ENCODE peak calls at places on chromosomes 12 and 14, in seven cellular contexts. One of them, this sample, is unnamed. For H3K4me1, the result is how much of the 10 kb centered on the place peaks cover.

GRCh38 chr12:114904254-114905003 is 220.5 kb upstream of the TBX3 start:
- DNase-seq in cardiac muscle cell: no peak
- DNase-seq in mesendoderm: no peak
- DNase-seq in left ventricle myocardium inferior: no peak
- DNase-seq in GM23248: peak
- DNase-seq in CD4-positive, alpha-beta memory T cell: no peak
- DNase-seq in A549: no peak
- DNase-seq in this sample: no peak

GRCh38 chr12:113766133-113766879 is 199.8 kb downstream of the RBM19 start:
- DNase-seq in A549: peak
- DNase-seq in CD4-positive, alpha-beta memory T cell: no peak
- DNase-seq in left ventricle myocardium inferior: no peak
- DNase-seq in cardiac muscle cell: no peak
- DNase-seq in GM23248: no peak
- DNase-seq in mesendoderm: no peak
- DNase-seq in this sample: no peak

GRCh38 chr12:111759991-111760390 is 6.7 kb upstream of the ALDH2 start:
- DNase-seq in GM23248: no peak
- DNase-seq in cardiac muscle cell: no peak
- DNase-seq in A549: no peak
- DNase-seq in left ventricle myocardium inferior: no peak
- DNase-seq in CD4-positive, alpha-beta memory T cell: no peak
- DNase-seq in mesendoderm: no peak
- DNase-seq in this sample: no peak

GRCh38 chr14:102342238-102342637 is 20.5 kb downstream of the CINP start:
- DNase-seq in A549: no peak
- DNase-seq in cardiac muscle cell: no peak
- DNase-seq in GM23248: no peak
- DNase-seq in mesendoderm: no peak
- DNase-seq in CD4-positive, alpha-beta memory T cell: no peak
- DNase-seq in left ventricle myocardium inferior: no peak
- DNase-seq in this sample: no peak

GRCh38 chr12:25591132-25591531 is 38.0 kb upstream of the LMNTD1 start:
- DNase-seq in left ventricle myocardium inferior: no peak
- DNase-seq in GM23248: no peak
- DNase-seq in A549: no peak
- DNase-seq in CD4-positive, alpha-beta memory T cell: no peak
- DNase-seq in mesendoderm: peak
- DNase-seq in cardiac muscle cell: no peak
- DNase-seq in this sample: no peak

GRCh38 chr12:80763874-80764273 is 47.2 kb downstream of the MYF5 start:
- DNase-seq in CD4-positive, alpha-beta memory T cell: no peak
- DNase-seq in mesendoderm: peak
- DNase-seq in left ventricle myocardium inferior: no peak
- DNase-seq in cardiac muscle cell: peak
- DNase-seq in GM23248: peak
- DNase-seq in A549: no peak
- DNase-seq in this sample: no peak

GRCh38 chr14:51283402-51283825 is 43.4 kb downstream of the TMX1 start:
- DNase-seq in CD4-positive, alpha-beta memory T cell: peak
- DNase-seq in mesendoderm: peak
- DNase-seq in left ventricle myocardium inferior: no peak
- DNase-seq in cardiac muscle cell: peak
- DNase-seq in GM23248: peak
- DNase-seq in A549: peak
- DNase-seq in this sample: no peak

GRCh38 chr12:13559318-13559978 is 362.9 kb downstream of the EMP1 start:
- DNase-seq in CD4-positive, alpha-beta memory T cell: no peak
- DNase-seq in GM23248: no peak
- DNase-seq in cardiac muscle cell: no peak
- DNase-seq in left ventricle myocardium inferior: no peak
- DNase-seq in A549: no peak
- DNase-seq in mesendoderm: no peak
- DNase-seq in this sample: no peak

GRCh38 chr14:90278199-90279175 is 22.1 kb downstream of the PSMC1 start:
- DNase-seq in left ventricle myocardium inferior: no peak
- DNase-seq in GM23248: no peak
- DNase-seq in mesendoderm: no peak
- DNase-seq in CD4-positive, alpha-beta memory T cell: no peak
- DNase-seq in A549: no peak
- DNase-seq in cardiac muscle cell: no peak
- DNase-seq in this sample: no peak

GRCh38 chr14:103550451-103551337 is 11.8 kb downstream of the BAG5 start:
- DNase-seq in left ventricle myocardium inferior: peak
- DNase-seq in cardiac muscle cell: no peak
- DNase-seq in mesendoderm: no peak
- DNase-seq in GM23248: peak
- DNase-seq in A549: no peak
- DNase-seq in CD4-positive, alpha-beta memory T cell: no peak
- DNase-seq in this sample: no peak

GRCh38 chr14:35814371-35815005 is 5.4 kb upstream of the RALGAPA1 start:
- DNase-seq in cardiac muscle cell: peak
- DNase-seq in mesendoderm: peak
- DNase-seq in A549: no peak
- DNase-seq in CD4-positive, alpha-beta memory T cell: peak
- DNase-seq in GM23248: peak
- DNase-seq in left ventricle myocardium inferior: no peak
- DNase-seq in this sample: no peak

GRCh38 chr12:124829008-124829707 is 34.5 kb downstream of the SCARB1 start:
- DNase-seq in mesendoderm: peak
- DNase-seq in cardiac muscle cell: no peak
- DNase-seq in GM23248: peak
- DNase-seq in left ventricle myocardium inferior: no peak
- DNase-seq in A549: peak
- DNase-seq in CD4-positive, alpha-beta memory T cell: no peak
- DNase-seq in this sample: no peak

GRCh38 chr12:113697646-113698504 is 226.2 kb upstream of the LHX5 start:
- DNase-seq in cardiac muscle cell: no peak
- DNase-seq in left ventricle myocardium inferior: no peak
- DNase-seq in mesendoderm: peak
- DNase-seq in CD4-positive, alpha-beta memory T cell: no peak
- DNase-seq in A549: no peak
- DNase-seq in GM23248: no peak
- DNase-seq in this sample: no peak

GRCh38 chr14:30906752-30907658 is 32.6 kb downstream of the COCH start:
- DNase-seq in cardiac muscle cell: no peak
- DNase-seq in mesendoderm: no peak
- DNase-seq in A549: no peak
- DNase-seq in left ventricle myocardium inferior: no peak
- DNase-seq in GM23248: peak
- DNase-seq in CD4-positive, alpha-beta memory T cell: no peak
- DNase-seq in this sample: no peak

GRCh38 chr14:68815288-68816182 is 22.7 kb upstream of the ZFP36L1 start:
- DNase-seq in A549: no peak
- DNase-seq in left ventricle myocardium inferior: no peak
- DNase-seq in GM23248: peak
- DNase-seq in cardiac muscle cell: no peak
- DNase-seq in mesendoderm: peak
- DNase-seq in CD4-positive, alpha-beta memory T cell: peak
- DNase-seq in this sample: peak

GRCh38 chr12:13066459-13066858 is 22.3 kb downstream of the FAM234B start:
- DNase-seq in cardiac muscle cell: no peak
- DNase-seq in mesendoderm: no peak
- DNase-seq in A549: no peak
- DNase-seq in CD4-positive, alpha-beta memory T cell: no peak
- DNase-seq in left ventricle myocardium inferior: no peak
- DNase-seq in GM23248: no peak
- DNase-seq in this sample: no peak

GRCh38 chr14:74019408-74019714 is 212 bp downstream of the BBOF1 start:
- DNase-seq in CD4-positive, alpha-beta memory T cell: no peak
- DNase-seq in GM23248: no peak
- DNase-seq in cardiac muscle cell: no peak
- DNase-seq in left ventricle myocardium inferior: no peak
- DNase-seq in mesendoderm: no peak
- DNase-seq in A549: no peak
- DNase-seq in this sample: no peak

GRCh38 chr12:39905152-39905551 is 200.7 kb downstream of the SLC2A13 start:
- DNase-seq in A549: no peak
- DNase-seq in mesendoderm: no peak
- DNase-seq in GM23248: peak
- DNase-seq in cardiac muscle cell: no peak
- DNase-seq in CD4-positive, alpha-beta memory T cell: no peak
- DNase-seq in left ventricle myocardium inferior: peak
- DNase-seq in this sample: peak

GRCh38 chr12:121461048-121461447 is 61.1 kb downstream of the RNF34 start:
- DNase-seq in mesendoderm: no peak
- DNase-seq in cardiac muscle cell: no peak
- DNase-seq in left ventricle myocardium inferior: no peak
- DNase-seq in A549: no peak
- DNase-seq in CD4-positive, alpha-beta memory T cell: no peak
- DNase-seq in GM23248: no peak
- DNase-seq in this sample: no peak

GRCh38 chr12:98738539-98738938 is 93.4 kb downstream of the APAF1 start:
- DNase-seq in A549: no peak
- DNase-seq in left ventricle myocardium inferior: no peak
- DNase-seq in mesendoderm: no peak
- DNase-seq in GM23248: no peak
- DNase-seq in CD4-positive, alpha-beta memory T cell: no peak
- DNase-seq in cardiac muscle cell: no peak
- DNase-seq in this sample: no peak

GRCh38 chr12:126784328-126784921 is 1482.5 kb upstream of the TMEM132C start:
- DNase-seq in mesendoderm: peak
- DNase-seq in A549: peak
- DNase-seq in left ventricle myocardium inferior: no peak
- DNase-seq in CD4-positive, alpha-beta memory T cell: no peak
- DNase-seq in GM23248: peak
- DNase-seq in cardiac muscle cell: peak
- DNase-seq in this sample: no peak

GRCh38 chr14:34436118-34436905 is 25.7 kb downstream of the SPTSSA start:
- DNase-seq in CD4-positive, alpha-beta memory T cell: no peak
- DNase-seq in cardiac muscle cell: no peak
- DNase-seq in GM23248: peak
- DNase-seq in left ventricle myocardium inferior: no peak
- DNase-seq in A549: no peak
- DNase-seq in mesendoderm: no peak
- DNase-seq in this sample: no peak

GRCh38 chr12:121579190-121579791 is 1.5 kb downstream of the KDM2B start:
- DNase-seq in A549: no peak
- DNase-seq in GM23248: peak
- DNase-seq in left ventricle myocardium inferior: peak
- DNase-seq in CD4-positive, alpha-beta memory T cell: peak
- DNase-seq in mesendoderm: no peak
- DNase-seq in cardiac muscle cell: peak
- DNase-seq in this sample: no peak

GRCh38 chr14:23862513-23862912 is 91.1 kb upstream of the DHRS4 start:
- DNase-seq in GM23248: no peak
- DNase-seq in CD4-positive, alpha-beta memory T cell: no peak
- DNase-seq in A549: no peak
- DNase-seq in cardiac muscle cell: no peak
- DNase-seq in left ventricle myocardium inferior: no peak
- DNase-seq in mesendoderm: no peak
- DNase-seq in this sample: no peak

DNA sequence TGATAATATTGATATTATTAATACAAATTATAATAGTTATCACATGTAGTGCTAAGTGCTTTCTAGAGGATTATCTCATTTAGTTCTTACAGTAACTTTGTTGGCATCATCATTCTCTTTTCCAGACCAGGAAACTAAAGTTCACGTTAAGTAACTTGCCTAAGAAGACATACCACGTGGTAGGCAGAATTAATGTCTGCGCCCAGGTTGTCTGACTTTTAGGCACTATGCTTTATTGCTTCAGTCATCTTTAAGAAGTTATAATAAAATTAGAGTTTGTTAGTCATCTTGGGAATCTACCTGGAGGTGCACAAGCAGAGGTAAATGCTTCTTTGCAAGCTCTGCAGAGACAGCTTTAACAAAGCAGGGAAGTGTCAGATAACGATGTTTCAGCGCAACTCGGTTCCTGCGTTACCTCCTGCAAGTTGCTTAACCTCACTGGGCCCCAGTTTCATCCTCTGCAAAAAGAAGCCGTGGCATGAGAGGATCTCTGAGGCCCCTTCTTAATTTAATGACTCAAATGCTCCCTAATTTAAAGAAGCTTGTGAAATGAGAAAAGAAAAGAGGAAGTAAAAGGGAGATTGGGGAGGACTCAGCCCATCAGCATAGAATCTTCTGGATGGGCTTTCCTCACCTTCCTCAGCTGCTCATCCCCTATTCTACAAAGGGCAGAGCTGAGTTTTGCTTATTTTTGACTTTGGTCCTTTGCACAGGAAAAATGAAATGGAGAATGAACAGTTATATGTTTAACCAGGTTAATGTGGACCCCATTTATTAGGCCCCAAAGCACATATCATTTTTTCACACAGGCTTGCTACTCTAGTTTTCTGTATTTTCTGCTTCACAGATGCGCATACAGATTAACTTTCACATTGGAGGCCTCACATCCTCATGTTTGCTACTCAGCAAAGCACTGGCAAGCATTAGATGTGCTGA is 5.3 kb downstream of the ARHGDIB start:
- DNase-seq in CD4-positive, alpha-beta memory T cell: no peak
- DNase-seq in mesendoderm: no peak
- DNase-seq in GM23248: no peak
- DNase-seq in A549: no peak
- DNase-seq in cardiac muscle cell: no peak
- DNase-seq in left ventricle myocardium inferior: no peak
- DNase-seq in this sample: no peak
- H3K27ac ChIP-seq in CD4-positive, alpha-beta memory T cell: peak
- H3K27ac ChIP-seq in mesendoderm: no peak
- H3K27ac ChIP-seq in GM23248: no peak
- H3K27ac ChIP-seq in A549: no peak
- H3K27ac ChIP-seq in cardiac muscle cell: no peak
- H3K27ac ChIP-seq in left ventricle myocardium inferior: peak
- H3K27ac ChIP-seq in this sample: peak

GRCh38 chr14:96741151-96741977 is 55.8 kb upstream of the VRK1 start:
- DNase-seq in left ventricle myocardium inferior: peak
- DNase-seq in mesendoderm: peak
- DNase-seq in GM23248: peak
- DNase-seq in A549: peak
- DNase-seq in CD4-positive, alpha-beta memory T cell: peak
- DNase-seq in cardiac muscle cell: peak
- DNase-seq in this sample: no peak
- H3K4me3 ChIP-seq in left ventricle myocardium inferior: peak
- H3K4me3 ChIP-seq in mesendoderm: no peak
- H3K4me3 ChIP-seq in GM23248: peak
- H3K4me3 ChIP-seq in A549: peak
- H3K4me3 ChIP-seq in CD4-positive, alpha-beta memory T cell: no peak
- H3K4me3 ChIP-seq in cardiac muscle cell: peak
- H3K4me3 ChIP-seq in this sample: peak

GRCh38 chr12:15772405-15773018 is 16.7 kb downstream of the EPS8 start:
- DNase-seq in CD4-positive, alpha-beta memory T cell: peak
- DNase-seq in A549: no peak
- DNase-seq in cardiac muscle cell: peak
- DNase-seq in GM23248: peak
- DNase-seq in left ventricle myocardium inferior: no peak
- DNase-seq in mesendoderm: peak
- DNase-seq in this sample: no peak
- H3K4me1 ChIP-seq in CD4-positive, alpha-beta memory T cell: under half
- H3K4me1 ChIP-seq in A549: half or more
- H3K4me1 ChIP-seq in cardiac muscle cell: under half
- H3K4me1 ChIP-seq in GM23248: half or more
- H3K4me1 ChIP-seq in left ventricle myocardium inferior: under half
- H3K4me1 ChIP-seq in mesendoderm: under half
- H3K4me1 ChIP-seq in this sample: under half

DNA sequence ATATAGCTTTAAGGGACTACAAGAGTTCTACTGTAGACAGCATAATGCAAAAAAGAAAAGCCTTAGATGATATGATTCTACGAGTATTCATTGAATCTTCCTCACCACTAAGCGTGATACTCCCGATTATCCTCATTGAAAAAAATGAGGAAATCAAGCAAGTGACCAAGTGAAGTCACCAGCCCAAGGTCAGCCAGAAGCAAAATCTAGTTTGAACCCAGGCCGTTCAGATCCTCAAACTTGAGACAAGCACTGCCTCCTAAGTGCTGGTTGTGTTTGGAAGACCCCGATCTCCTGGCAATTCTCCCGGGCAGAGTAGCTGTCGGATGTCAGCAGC is 834 bp downstream of the GIT2 start:
- DNase-seq in CD4-positive, alpha-beta memory T cell: no peak
- DNase-seq in cardiac muscle cell: no peak
- DNase-seq in mesendoderm: no peak
- DNase-seq in GM23248: peak
- DNase-seq in A549: no peak
- DNase-seq in left ventricle myocardium inferior: no peak
- DNase-seq in this sample: peak
- H3K27ac ChIP-seq in CD4-positive, alpha-beta memory T cell: peak
- H3K27ac ChIP-seq in cardiac muscle cell: peak
- H3K27ac ChIP-seq in mesendoderm: no peak
- H3K27ac ChIP-seq in GM23248: peak
- H3K27ac ChIP-seq in A549: peak
- H3K27ac ChIP-seq in left ventricle myocardium inferior: peak
- H3K27ac ChIP-seq in this sample: peak

This sample was measured in right atrium auricular region.